ENCODE peak calls at places on chromosomes 12 and 14, in seven cellular contexts. L, E, A, X, R, M and P are unnamed samples.

GRCh38 chr12:28040251-28040650 is 67.7 kb upstream of the PTHLH start:
- DNase-seq in L (no peak), E (no peak), A (no peak), X (no peak), R (no peak), M (no peak), P (no peak)

GRCh38 chr12:82527165-82527780 is 159.4 kb upstream of the TMTC2 start:
- DNase-seq in L (peak; percentile 32), E (no peak), A (peak; percentile 9), X (peak; percentile 24), R (peak; percentile 59), M (peak; percentile 76), P (peak; percentile 45)

GRCh38 chr12:13099066-13099909 is 4.2 kb downstream of the GSG1 start:
- DNase-seq in L (no peak), E (no peak), A (peak; percentile 24), X (no peak), R (peak; percentile 26), M (no peak), P (no peak)

GRCh38 chr14:94109915-94110250 is 653 bp upstream of the IFI27 start:
- DNase-seq in L (no peak), E (peak; percentile 11), A (no peak), X (no peak), R (no peak), M (no peak), P (no peak)

GRCh38 chr12:56220611-56221232 is 1.0 kb downstream of the RNF41 start:
- DNase-seq in L (peak; percentile 46), E (no peak), A (no peak), X (no peak), R (peak; percentile 65), M (no peak), P (peak; percentile 43)

GRCh38 chr12:77723308-77723707 is 107.4 kb upstream of the NAV3 start:
- DNase-seq in L (no peak), E (no peak), A (no peak), X (no peak), R (no peak), M (no peak), P (no peak)

GRCh38 chr12:78928200-78929074 is 63.9 kb downstream of the SYT1 start:
- DNase-seq in L (peak; percentile 14), E (no peak), A (no peak), X (peak; percentile 24), R (peak; percentile 0), M (no peak), P (no peak)

GRCh38 chr12:108612788-108613282 is 15.0 kb upstream of the TMEM119 start:
- DNase-seq in L (no peak), E (no peak), A (no peak), X (no peak), R (no peak), M (no peak), P (no peak)

GRCh38 chr14:69363055-69363454 is 35.0 kb downstream of the ERH start:
- DNase-seq in L (peak; percentile 59), E (no peak), A (no peak), X (no peak), R (peak; percentile 14), M (no peak), P (peak; percentile 82)

GRCh38 chr12:1820191-1820599 is at the start of gene LRTM2:
- DNase-seq in L (no peak), E (no peak), A (no peak), X (no peak), R (no peak), M (no peak), P (no peak)

GRCh38 chr12:24909667-24910066 is 39.2 kb downstream of the BCAT1 start:
- DNase-seq in L (peak; percentile 95), E (no peak), A (no peak), X (peak; percentile 64), R (peak; percentile 64), M (no peak), P (peak; percentile 67)

GRCh38 chr14:105944632-105945610 is 418.5 kb downstream of the TMEM121 start:
- DNase-seq in L (no peak), E (peak; percentile 81), A (peak; percentile 87), X (no peak), R (no peak), M (peak; percentile 66), P (no peak)

GRCh38 chr12:55927588-55928502 is at the start of gene PYM1:
- DNase-seq in L (peak; percentile 80), E (peak; percentile 88), A (peak; percentile 75), X (no peak), R (peak; percentile 75), M (peak; percentile 58), P (peak; percentile 62)

GRCh38 chr14:74891870-74892269 is 10.2 kb downstream of the DLST start:
- DNase-seq in L (no peak), E (no peak), A (no peak), X (no peak), R (peak; percentile 63), M (no peak), P (no peak)

GRCh38 chr14:105097797-105098127 is 32.5 kb upstream of the GPR132 start:
- DNase-seq in L (no peak), E (no peak), A (no peak), X (no peak), R (no peak), M (no peak), P (no peak)

GRCh38 chr12:2998789-2999264 is 39.6 kb downstream of the TEAD4 start:
- DNase-seq in L (peak; percentile 71), E (no peak), A (no peak), X (no peak), R (peak; percentile 71), M (no peak), P (peak; percentile 94)

GRCh38 chr14:68792022-68792829 is 641 bp downstream of the ZFP36L1 start:
- DNase-seq in L (no peak), E (peak; percentile 58), A (peak; percentile 46), X (no peak), R (no peak), M (no peak), P (no peak)

GRCh38 chr14:65408113-65408512 is 4.4 kb upstream of the FUT8 start:
- DNase-seq in L (no peak), E (no peak), A (no peak), X (no peak), R (no peak), M (no peak), P (no peak)

GRCh38 chr12:52525661-52526499 is 5.7 kb upstream of the KRT5 start:
- DNase-seq in L (no peak), E (peak; percentile 11), A (no peak), X (no peak), R (no peak), M (no peak), P (no peak)

GRCh38 chr12:129193263-129193871 is 340.1 kb downstream of the GLT1D1 start:
- DNase-seq in L (no peak), E (no peak), A (peak; percentile 26), X (no peak), R (no peak), M (peak; percentile 23), P (no peak)

GRCh38 chr14:32022525-32022924 is 54.6 kb upstream of the ARHGAP5 start:
- DNase-seq in L (no peak), E (no peak), A (no peak), X (no peak), R (no peak), M (no peak), P (no peak)

GRCh38 chr12:1532367-1532752 is 62.0 kb downstream of the FBXL14 start:
- DNase-seq in L (no peak), E (no peak), A (no peak), X (no peak), R (no peak), M (no peak), P (no peak)

GRCh38 chr12:126944684-126945083 is 1322.3 kb upstream of the TMEM132C start:
- DNase-seq in L (no peak), E (no peak), A (no peak), X (no peak), R (no peak), M (no peak), P (no peak)

GRCh38 chr14:101595887-101596721 is 34.8 kb downstream of the DIO3 start:
- DNase-seq in L (no peak), E (peak; percentile 49), A (peak; percentile 37), X (no peak), R (no peak), M (no peak), P (no peak)

GRCh38 chr14:57845802-57846531 is 19.9 kb downstream of the SLC35F4 start:
- DNase-seq in L (no peak), E (no peak), A (no peak), X (peak; percentile 66), R (no peak), M (no peak), P (peak; percentile 56)

GRCh38 chr14:24052656-24053547 is 1.1 kb downstream of the CARMIL3 start:
- DNase-seq in L (no peak), E (peak; percentile 43), A (peak; percentile 72), X (no peak), R (no peak), M (no peak), P (no peak)

GRCh38 chr12:3320881-3321509 is 170.0 kb upstream of the PRMT8 start:
- DNase-seq in L (no peak), E (no peak), A (no peak), X (no peak), R (no peak), M (no peak), P (no peak)

GRCh38 chr14:22152161-22152870 is 436.7 kb downstream of the DAD1 start:
- DNase-seq in L (no peak), E (no peak), A (no peak), X (no peak), R (no peak), M (no peak), P (no peak)

GRCh38 chr12:105910030-105910429 is 228.7 kb downstream of the NUAK1 start:
- DNase-seq in L (no peak), E (no peak), A (no peak), X (no peak), R (no peak), M (no peak), P (no peak)

GRCh38 chr12:121787063-121787774 is 6.3 kb downstream of the RHOF start:
- DNase-seq in L (no peak), E (peak; percentile 66), A (peak; percentile 51), X (no peak), R (no peak), M (no peak), P (no peak)

GRCh38 chr12:32727237-32727636 is 28.5 kb downstream of the YARS2 start:
- DNase-seq in L (peak; percentile 1), E (no peak), A (no peak), X (no peak), R (no peak), M (no peak), P (no peak)